ENCODE peak calls at places on chromosomes 5 and 9, in seven cellular contexts. One of them, this sample, is unnamed.

GRCh38 chr5:71892641-71893340 is 173.7 kb downstream of the CARTPT start:
- DNase-seq in HT-29: no peak
- DNase-seq in foreskin melanocyte: no peak
- DNase-seq in IMR-90: no peak
- DNase-seq in activated naive CD4-positive, alpha-beta T cell: no peak
- DNase-seq in sciatic nerve: no peak
- DNase-seq in left ventricle myocardium inferior: no peak
- DNase-seq in this sample: no peak

GRCh38 chr5:117497626-117498025 is 923.0 kb upstream of the SEMA6A start:
- DNase-seq in HT-29: no peak
- DNase-seq in foreskin melanocyte: no peak
- DNase-seq in IMR-90: no peak
- DNase-seq in activated naive CD4-positive, alpha-beta T cell: no peak
- DNase-seq in sciatic nerve: no peak
- DNase-seq in left ventricle myocardium inferior: no peak
- DNase-seq in this sample: no peak

GRCh38 chr5:59843511-59844230 is 49.9 kb downstream of the PDE4D start:
- DNase-seq in HT-29: no peak
- DNase-seq in foreskin melanocyte: no peak
- DNase-seq in IMR-90: peak
- DNase-seq in activated naive CD4-positive, alpha-beta T cell: no peak
- DNase-seq in sciatic nerve: no peak
- DNase-seq in left ventricle myocardium inferior: no peak
- DNase-seq in this sample: no peak

GRCh38 chr5:149439899-149440655 is 61.0 kb upstream of the IL17B start:
- DNase-seq in HT-29: peak
- DNase-seq in foreskin melanocyte: no peak
- DNase-seq in IMR-90: peak
- DNase-seq in activated naive CD4-positive, alpha-beta T cell: no peak
- DNase-seq in sciatic nerve: no peak
- DNase-seq in left ventricle myocardium inferior: no peak
- DNase-seq in this sample: no peak

GRCh38 chr9:129962889-129963703 is 79.9 kb downstream of the FNBP1 start:
- DNase-seq in HT-29: peak
- DNase-seq in foreskin melanocyte: peak
- DNase-seq in IMR-90: peak
- DNase-seq in activated naive CD4-positive, alpha-beta T cell: peak
- DNase-seq in sciatic nerve: peak
- DNase-seq in left ventricle myocardium inferior: peak
- DNase-seq in this sample: peak

GRCh38 chr9:117779760-117780159 is 75.6 kb downstream of the TLR4 start:
- DNase-seq in HT-29: no peak
- DNase-seq in foreskin melanocyte: no peak
- DNase-seq in IMR-90: no peak
- DNase-seq in activated naive CD4-positive, alpha-beta T cell: no peak
- DNase-seq in sciatic nerve: no peak
- DNase-seq in left ventricle myocardium inferior: no peak
- DNase-seq in this sample: no peak

GRCh38 chr5:134543820-134544692 is 18.6 kb downstream of the JADE2 start:
- DNase-seq in HT-29: no peak
- DNase-seq in foreskin melanocyte: no peak
- DNase-seq in IMR-90: no peak
- DNase-seq in activated naive CD4-positive, alpha-beta T cell: no peak
- DNase-seq in sciatic nerve: no peak
- DNase-seq in left ventricle myocardium inferior: peak
- DNase-seq in this sample: no peak

GRCh38 chr5:177226882-177227281 is 76.6 kb downstream of the RAB24 start:
- DNase-seq in HT-29: no peak
- DNase-seq in foreskin melanocyte: no peak
- DNase-seq in IMR-90: no peak
- DNase-seq in activated naive CD4-positive, alpha-beta T cell: no peak
- DNase-seq in sciatic nerve: no peak
- DNase-seq in left ventricle myocardium inferior: no peak
- DNase-seq in this sample: no peak

GRCh38 chr5:58077966-58078365 is 381.9 kb downstream of the PLK2 start:
- DNase-seq in HT-29: no peak
- DNase-seq in foreskin melanocyte: no peak
- DNase-seq in IMR-90: no peak
- DNase-seq in activated naive CD4-positive, alpha-beta T cell: no peak
- DNase-seq in sciatic nerve: no peak
- DNase-seq in left ventricle myocardium inferior: no peak
- DNase-seq in this sample: no peak

GRCh38 chr9:114278881-114279570 is 43.9 kb upstream of the ORM1 start:
- DNase-seq in HT-29: peak
- DNase-seq in foreskin melanocyte: no peak
- DNase-seq in IMR-90: peak
- DNase-seq in activated naive CD4-positive, alpha-beta T cell: no peak
- DNase-seq in sciatic nerve: peak
- DNase-seq in left ventricle myocardium inferior: peak
- DNase-seq in this sample: no peak